ENCODE peak calls at places on chromosomes 4 and X, in six cellular contexts. A, L, W, X, J and K are unnamed samples. For H3K27me3, the result is how much of the 10 kb centered on the place peaks cover.

GRCh38 chr4:54837576-54838140 is 179.9 kb downstream of the KIT start:
- DNase-seq in J (no peak), W (no peak), X (no peak), A (no peak), L (no peak), K (no peak)

GRCh38 chrX:151742311-151742710 is 7.8 kb downstream of the CNGA2 start:
- DNase-seq in W (no peak), A (no peak), L (no peak), J (no peak), X (no peak), K (no peak)

GRCh38 chr4:112214397-112215264 is 17.0 kb upstream of the AP1AR start:
- DNase-seq in J (no peak), A (no peak), X (peak), L (no peak), W (no peak), K (no peak)

GRCh38 chr4:160685729-160686128 is 1478.1 kb downstream of the FSTL5 start:
- DNase-seq in L (no peak), J (no peak), X (no peak), A (no peak), W (no peak), K (no peak)

GRCh38 chr4:2341261-2341841 is 77.1 kb downstream of the ZFYVE28 start:
- DNase-seq in J (peak), X (no peak), W (peak), L (no peak), A (peak), K (no peak)

GRCh38 chrX:51851507-51852085 is 41.8 kb upstream of the MAGED1 start:
- DNase-seq in W (no peak), J (no peak), X (peak), A (no peak), L (no peak), K (no peak)

GRCh38 chrX:152343306-152343705 is 107.8 kb downstream of the GABRA3 start:
- DNase-seq in A (no peak), J (no peak), W (no peak), L (no peak), X (no peak), K (no peak)

GRCh38 chr4:173522160-173522873 is 7.7 kb downstream of the HAND2 start:
- DNase-seq in X (no peak), A (peak), J (peak), W (peak), L (no peak), K (peak)

GRCh38 chr4:148103647-148104355 is 338.4 kb downstream of the NR3C2 start:
- DNase-seq in W (no peak), J (no peak), L (no peak), X (no peak), A (no peak), K (no peak)

GRCh38 chrX:150610038-150610437 is 41.6 kb downstream of the MTM1 start:
- DNase-seq in A (no peak), W (no peak), J (no peak), L (no peak), X (no peak), K (no peak)

GRCh38 chr4:83252782-83253405 is 31.7 kb downstream of the COQ2 start:
- DNase-seq in X (peak), J (no peak), W (no peak), L (peak), A (peak), K (peak)

GRCh38 chr4:105588252-105588651 is 35.8 kb downstream of the ARHGEF38 start:
- DNase-seq in J (no peak), A (no peak), X (no peak), L (no peak), W (no peak), K (no peak)

GRCh38 chr4:72006576-72006975 is 25.2 kb upstream of the NPFFR2 start:
- DNase-seq in A (no peak), L (no peak), X (no peak), J (no peak), W (no peak), K (no peak)

GRCh38 chr4:55367084-55367722 is 21.2 kb downstream of the SRD5A3 start:
- DNase-seq in L (no peak), W (no peak), X (peak), J (no peak), A (no peak), K (no peak)

GRCh38 chrX:13223868-13224555 is 95.8 kb downstream of the ATXN3L start:
- DNase-seq in A (no peak), W (no peak), L (no peak), J (no peak), X (peak), K (no peak)

GRCh38 chr4:39324897-39325613 is 41.1 kb downstream of the RFC1 start:
- DNase-seq in A (no peak), L (no peak), W (no peak), J (no peak), X (peak), K (no peak)

GRCh38 chr4:118969359-118969758 is 80.7 kb downstream of the SYNPO2 start:
- DNase-seq in X (peak), W (peak), A (peak), J (no peak), L (no peak), K (peak)

GRCh38 chr4:71333960-71334951 is 4.6 kb upstream of the SLC4A4 start:
- DNase-seq in L (no peak), W (no peak), A (no peak), J (no peak), X (no peak), K (no peak)

GRCh38 chrX:112841114-112841819 is 636 bp upstream of the AMOT start:
- DNase-seq in X (peak), L (peak), J (peak), A (peak), W (peak), K (peak)

GRCh38 chrX:119025900-119026299 is 46.9 kb upstream of the CT47C1 start:
- DNase-seq in J (no peak), L (no peak), X (no peak), W (no peak), A (no peak), K (no peak)

GRCh38 chr4:169791527-169792156 is 33.9 kb upstream of the HPF1 start:
- DNase-seq in X (peak), J (peak), W (peak), A (no peak), L (peak), K (peak)

GRCh38 chr4:84502955-84503373 is 3.9 kb upstream of the NKX6-1 start:
- DNase-seq in X (no peak), A (no peak), J (no peak), L (no peak), W (no peak), K (no peak)
- H3K27me3 ChIP-seq in X (under half), A (half or more), J (under half), L (under half), W (under half), K (half or more)

DNA sequence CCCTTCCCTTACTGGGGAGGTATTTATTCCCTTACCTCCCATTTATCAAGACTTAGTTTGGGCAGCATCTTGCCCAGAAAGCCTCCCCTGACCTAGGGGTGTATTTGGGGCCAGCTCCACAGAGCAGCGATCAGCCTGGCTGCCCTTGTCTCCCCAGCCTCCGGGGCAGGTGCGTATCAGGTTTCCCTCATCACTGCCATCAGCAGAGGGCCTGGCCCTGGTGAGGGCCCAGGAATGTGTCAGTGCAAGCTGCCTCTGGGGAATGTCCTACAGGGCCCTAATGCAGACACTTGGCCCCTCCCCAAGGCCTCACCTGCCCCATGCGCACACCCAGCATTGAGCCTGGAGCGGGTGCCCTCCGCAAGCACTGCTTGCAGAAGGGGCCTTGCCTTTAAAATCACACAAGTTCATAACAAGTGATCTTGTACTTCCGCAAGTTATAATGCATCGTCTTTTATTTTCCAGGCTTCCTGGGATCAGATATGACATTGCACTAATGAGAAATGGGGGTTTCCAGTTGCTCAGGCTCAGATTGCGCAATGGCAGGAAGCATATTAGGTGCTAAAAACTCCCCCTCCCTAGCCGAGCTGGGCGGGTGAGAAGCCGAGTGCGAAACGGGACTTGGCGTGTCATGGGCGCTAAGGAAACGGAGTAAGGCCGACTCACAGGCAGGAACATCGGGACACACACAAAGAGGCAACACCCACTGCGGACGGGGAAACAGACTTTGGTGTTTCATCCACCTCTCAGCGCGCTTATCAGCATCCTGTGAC is 25.4 kb upstream of the AFAP1 start:
- DNase-seq in A (no peak), X (no peak), J (peak), W (no peak), L (no peak), K (peak)
- TF ChIP-seq EP300 in A (no peak), X (no peak), J (no peak), W (no peak), L (no peak), K (no peak)

GRCh38 chr4:95541889-95542607 is 6.7 kb downstream of the UNC5C start:
- DNase-seq in A (no peak), J (no peak), X (no peak), W (no peak), L (no peak), K (no peak)
- H3K27me3 ChIP-seq in A (under half), J (under half), X (under half), W (under half), L (under half), K (under half)

DNA sequence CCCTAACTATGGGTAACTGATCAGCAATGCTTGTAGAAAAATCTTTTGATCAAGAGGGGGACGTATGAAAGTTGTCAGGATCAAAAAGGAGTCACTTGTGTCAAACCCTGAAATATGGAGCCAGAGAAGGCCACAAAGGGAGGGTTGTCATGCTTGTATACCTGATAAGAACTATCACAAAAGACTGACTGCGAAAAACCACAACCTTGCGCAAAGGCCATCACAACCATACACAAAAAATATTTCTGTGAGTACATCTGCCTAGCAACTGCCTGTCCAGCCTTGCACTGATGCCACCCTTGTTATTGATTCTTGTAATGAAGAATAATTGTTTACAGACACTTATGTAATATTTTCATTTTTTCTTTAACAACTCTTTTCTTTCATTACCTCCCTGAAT is 22.8 kb upstream of the EIF4E start:
- DNase-seq in J (no peak), W (no peak), L (no peak), X (no peak), A (no peak), K (no peak)
- TF ChIP-seq EP300 in J (no peak), W (no peak), L (no peak), X (no peak), A (no peak), K (no peak)

GRCh38 chrX:23332101-23332887 is 2.4 kb upstream of the PTCHD1 start:
- DNase-seq in A (no peak), W (no peak), X (no peak), J (peak), L (no peak), K (no peak)
- H3K27me3 ChIP-seq in A (half or more), W (under half), X (under half), J (under half), L (under half), K (under half)

GRCh38 chr4:185582651-185583400 is 47.5 kb upstream of the PDLIM3 start:
- DNase-seq in J (no peak), W (no peak), X (no peak), A (no peak), L (no peak), K (no peak)
- TF ChIP-seq EP300 in J (no peak), W (no peak), X (no peak), A (no peak), L (no peak), K (no peak)

DNA sequence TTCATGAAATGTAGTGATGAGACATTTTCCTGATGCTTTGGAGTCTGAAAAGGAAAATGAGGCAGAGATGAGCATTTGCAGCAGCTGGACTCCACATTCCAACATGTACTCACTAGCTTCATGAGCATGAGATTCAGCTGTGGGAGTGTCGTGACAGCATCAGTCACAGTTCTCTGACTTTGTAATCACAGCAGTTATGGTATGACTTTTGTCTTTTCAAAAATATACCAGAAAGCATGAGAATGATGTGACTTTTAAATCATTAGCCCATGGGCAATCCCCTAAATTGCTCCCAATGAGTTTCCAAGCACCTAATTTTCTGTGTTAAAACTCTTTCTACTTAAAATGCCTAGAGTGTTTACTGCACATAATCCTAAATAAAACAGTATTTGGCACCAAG is 18.2 kb upstream of the MSL3 start:
- DNase-seq in L (no peak), J (no peak), X (no peak), W (no peak), A (no peak), K (no peak)
- H3K27me3 ChIP-seq in L (under half), J (under half), X (under half), W (under half), A (under half), K (under half)